ENCODE peak calls at places on chromosomes 5 and 9, in five cellular contexts. A, U, G, E and K are unnamed samples.

GRCh38 chr5:165705960-165706359 is 2200.5 kb downstream of the MAT2B start:
- DNase-seq in U (no peak), E (no peak), A (no peak), G (no peak), K (no peak)

GRCh38 chr5:180555168-180555921 is 36.0 kb downstream of the SCGB3A1 start:
- DNase-seq in G (peak; percentile 76), U (peak; percentile 87), E (peak; percentile 86), A (no peak), K (no peak)

GRCh38 chr5:57857696-57858095 is 375.1 kb upstream of the ACTBL2 start:
- DNase-seq in E (no peak), G (no peak), A (peak; percentile 40), U (no peak), K (no peak)

GRCh38 chr9:134004131-134004873 is 12.2 kb upstream of the VAV2 start:
- DNase-seq in E (no peak), U (no peak), G (no peak), A (no peak), K (no peak)

GRCh38 chr5:31366941-31367340 is 165.0 kb downstream of the DROSHA start:
- DNase-seq in A (no peak), U (peak; percentile 35), E (peak; percentile 22), G (no peak), K (no peak)

GRCh38 chr9:137664676-137665075 is 45.9 kb downstream of the EHMT1 start:
- DNase-seq in E (peak; percentile 30), U (no peak), G (no peak), A (no peak), K (peak; percentile 45)

GRCh38 chr5:89697581-89697980 is 712.0 kb downstream of the CETN3 start:
- DNase-seq in G (no peak), U (no peak), E (no peak), A (no peak), K (no peak)

GRCh38 chr5:173789031-173789920 is 98.9 kb upstream of the CPEB4 start:
- DNase-seq in E (peak; percentile 73), A (peak; percentile 87), U (peak; percentile 78), G (no peak), K (no peak)

GRCh38 chr5:10400834-10401233 is 40.8 kb upstream of the ROPN1L start:
- DNase-seq in G (no peak), U (peak; percentile 61), E (peak; percentile 87), A (peak; percentile 9), K (no peak)

GRCh38 chr5:172417983-172418630 is 36.2 kb downstream of the SH3PXD2B start:
- DNase-seq in G (no peak), U (peak; percentile 95), E (peak; percentile 100), A (peak; percentile 85), K (peak; percentile 76)

GRCh38 chr5:37696190-37697021 is 143.4 kb downstream of the GDNF start:
- DNase-seq in A (peak; percentile 82), G (no peak), E (peak; percentile 68), U (peak; percentile 72), K (no peak)

GRCh38 chr5:171692106-171692505 is 93.5 kb upstream of the SMIM23 start:
- DNase-seq in G (no peak), E (no peak), U (no peak), A (no peak), K (no peak)

GRCh38 chr5:136811551-136811950 is 446.2 kb upstream of the TRPC7 start:
- DNase-seq in G (no peak), U (peak; percentile 86), E (peak; percentile 41), A (peak; percentile 71), K (no peak)

GRCh38 chr9:4547016-4547415 is 56.7 kb downstream of the SLC1A1 start:
- DNase-seq in A (no peak), U (peak; percentile 37), E (peak; percentile 20), G (no peak), K (no peak)

GRCh38 chr9:5002811-5003210 is 17.7 kb downstream of the JAK2 start:
- DNase-seq in U (peak; percentile 69), E (peak; percentile 76), G (no peak), A (no peak), K (no peak)

GRCh38 chr9:34252670-34253459 is 74.0 kb downstream of the UBAP1 start:
- DNase-seq in E (peak; percentile 60), U (peak; percentile 54), G (peak; percentile 70), A (no peak), K (peak; percentile 76)

GRCh38 chr5:31809037-31809910 is 170.3 kb downstream of the PDZD2 start:
- DNase-seq in A (peak; percentile 59), E (peak; percentile 73), U (peak; percentile 70), G (peak; percentile 68), K (peak; percentile 45)

GRCh38 chr5:172593306-172593705 is 47.8 kb upstream of the NEURL1B start:
- DNase-seq in E (no peak), G (no peak), U (no peak), A (no peak), K (no peak)

GRCh38 chr5:74356009-74356695 is 284.4 kb downstream of the ENC1 start:
- DNase-seq in U (no peak), E (no peak), G (no peak), A (no peak), K (no peak)

GRCh38 chr5:50807661-50808060 is 141.2 kb downstream of the PARP8 start:
- DNase-seq in U (peak; percentile 16), G (no peak), E (peak; percentile 37), A (peak; percentile 90), K (no peak)

GRCh38 chr5:1707467-1707866 is 92.2 kb downstream of the MRPL36 start:
- DNase-seq in U (no peak), A (no peak), E (no peak), G (no peak), K (no peak)

GRCh38 chr9:17837931-17838330 is 259.1 kb downstream of the SH3GL2 start:
- DNase-seq in E (peak; percentile 2), G (no peak), U (no peak), A (no peak), K (no peak)

GRCh38 chr5:42454216-42454995 is 31.2 kb downstream of the GHR start:
- DNase-seq in E (no peak), G (no peak), A (peak; percentile 1), U (no peak), K (no peak)

GRCh38 chr9:121671612-121672155 is 20.2 kb downstream of the DAB2IP start:
- DNase-seq in G (no peak), E (peak; percentile 55), A (no peak), U (peak; percentile 28), K (no peak)

GRCh38 chr5:167968784-167969183 is 322.7 kb upstream of the WWC1 start:
- DNase-seq in E (no peak), A (no peak), G (no peak), U (no peak), K (no peak)
- H3K9ac ChIP-seq in E (no peak overlapping the region), A (no peak overlapping the region), G (no peak overlapping the region), U (no peak overlapping the region), K (no peak overlapping the region)

GRCh38 chr9:32350682-32351081 is 33.8 kb upstream of the ACO1 start:
- DNase-seq in G (no peak), E (peak; percentile 34), A (peak; percentile 14), U (peak; percentile 17), K (no peak)
- TF ChIP-seq CTCF in G (peak; percentile 38), E (no peak), A (peak; percentile 43), U (peak; percentile 35), K (no peak)

GRCh38 chr5:140603739-140604138 is 29.2 kb downstream of the CD14 start:
- DNase-seq in A (no peak), G (no peak), U (no peak), E (no peak), K (no peak)
- H3K9ac ChIP-seq in A (no peak overlapping the region), G (no peak overlapping the region), U (no peak overlapping the region), E (no peak overlapping the region), K (no peak overlapping the region)

DNA sequence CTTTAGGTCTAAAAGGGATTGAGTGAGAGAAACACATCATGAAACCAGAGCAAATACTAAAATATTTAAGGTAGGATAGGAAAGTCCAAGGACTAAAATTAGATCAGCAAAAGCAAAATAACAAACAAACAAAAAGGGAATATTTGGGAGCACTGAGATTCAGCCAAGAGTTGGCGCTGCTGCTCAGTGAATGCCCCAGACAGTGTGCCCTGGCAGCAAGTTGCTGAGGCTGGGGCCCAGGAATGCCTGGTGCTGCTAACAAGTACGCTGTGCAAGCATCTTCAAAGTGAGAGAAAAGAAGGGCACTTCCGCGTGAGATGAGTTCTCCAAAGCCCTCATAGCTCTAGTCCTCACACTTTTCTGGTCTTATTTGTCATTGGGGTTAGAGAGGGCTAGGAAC is 603.3 kb downstream of the EFNA5 start:
- DNase-seq in G (no peak), A (no peak), U (no peak), E (no peak), K (no peak)
- TF ChIP-seq CTCF in G (no peak), A (no peak), U (no peak), E (no peak), K (no peak)

GRCh38 chr9:127946728-127947127 is 9.1 kb upstream of the DPM2 start:
- DNase-seq in A (no peak), U (no peak), G (no peak), E (no peak), K (no peak)
- H3K9ac ChIP-seq in A (no peak overlapping the region), U (no peak overlapping the region), G (no peak overlapping the region), E (no peak overlapping the region), K (no peak overlapping the region)